ENCODE peak calls at places on chromosomes 2 and 18, in nine cellular contexts. U is PC-9, I is omental fat pad, K is coronary artery, J is GM13976, N is thyroid gland, Q is left lung, G is K562, R is brain microvascular endothelial cell. A is an unnamed sample.

GRCh38 chr2:20961858-20962257 is 82.0 kb downstream of the APOB start:
- DNase-seq in U (no peak), I (no peak), K (peak), J (no peak), N (no peak), Q (no peak), G (no peak), R (no peak), A (no peak)

GRCh38 chr18:50559750-50560680 is at the start of gene MAPK4:
- DNase-seq in U (no peak), I (no peak), K (no peak), J (peak), N (peak), Q (peak), G (peak), R (no peak), A (no peak)

GRCh38 chr2:106085441-106085911 is 108.6 kb downstream of the UXS1 start:
- DNase-seq in U (no peak), I (no peak), K (no peak), J (no peak), N (peak), Q (no peak), G (no peak), R (peak), A (no peak)

GRCh38 chr2:98704499-98705332 is 26.2 kb downstream of the MGAT4A start:
- DNase-seq in U (no peak), I (no peak), K (no peak), J (no peak), N (no peak), Q (no peak), G (no peak), R (no peak), A (no peak)

GRCh38 chr2:107936427-107937359 is 49.6 kb upstream of the SLC5A7 start:
- DNase-seq in U (peak), I (no peak), K (no peak), J (no peak), N (peak), Q (no peak), G (peak), R (no peak), A (no peak)

GRCh38 chr18:77702686-77703085 is 453.0 kb downstream of the GALR1 start:
- DNase-seq in U (peak), I (no peak), K (no peak), J (no peak), N (peak), Q (no peak), G (no peak), R (peak), A (no peak)

GRCh38 chr2:24972315-24972958 is 682 bp upstream of the DNAJC27 start:
- DNase-seq in U (peak), I (no peak), K (peak), J (peak), N (peak), Q (no peak), G (no peak), R (peak), A (no peak)

GRCh38 chr2:175627405-175627804 is 374.7 kb downstream of the LNPK start:
- DNase-seq in U (no peak), I (no peak), K (no peak), J (no peak), N (no peak), Q (no peak), G (no peak), R (no peak), A (no peak)

GRCh38 chr18:75207298-75208054 is 1.5 kb downstream of the PTGR3 start:
- DNase-seq in U (no peak), I (no peak), K (no peak), J (peak), N (peak), Q (no peak), G (no peak), R (no peak), A (no peak)

GRCh38 chr2:199057936-199058335 is 399.8 kb downstream of the SATB2 start:
- DNase-seq in U (no peak), I (no peak), K (no peak), J (no peak), N (no peak), Q (no peak), G (no peak), R (no peak), A (no peak)

GRCh38 chr2:57981369-57981768 is 65.2 kb upstream of the VRK2 start:
- DNase-seq in U (no peak), I (no peak), K (no peak), J (no peak), N (no peak), Q (no peak), G (no peak), R (peak), A (no peak)

GRCh38 chr2:240596491-240596931 is 10.0 kb downstream of the CAPN10 start:
- DNase-seq in U (no peak), I (no peak), K (no peak), J (no peak), N (peak), Q (peak), G (no peak), R (no peak), A (no peak)

GRCh38 chr2:14492920-14493503 is 139.5 kb upstream of the LRATD1 start:
- DNase-seq in U (peak), I (no peak), K (no peak), J (no peak), N (no peak), Q (no peak), G (no peak), R (peak), A (no peak)

GRCh38 chr2:152444448-152444847 is 109.5 kb downstream of the FMNL2 start:
- DNase-seq in U (no peak), I (no peak), K (no peak), J (no peak), N (no peak), Q (no peak), G (no peak), R (no peak), A (no peak)

GRCh38 chr2:163756588-163756987 is 20.8 kb upstream of the FIGN start:
- DNase-seq in U (no peak), I (no peak), K (no peak), J (no peak), N (no peak), Q (no peak), G (no peak), R (no peak), A (no peak)

GRCh38 chr2:159046966-159047365 is 78.5 kb downstream of the TANC1 start:
- DNase-seq in U (no peak), I (no peak), K (no peak), J (no peak), N (peak), Q (no peak), G (no peak), R (peak), A (no peak)

GRCh38 chr2:232482301-232483238 is 5.1 kb downstream of the ECEL1 start:
- DNase-seq in U (no peak), I (no peak), K (no peak), J (no peak), N (no peak), Q (peak), G (no peak), R (no peak), A (no peak)

GRCh38 chr18:10101293-10101701 is 187.5 kb downstream of the VAPA start:
- DNase-seq in U (no peak), I (no peak), K (no peak), J (no peak), N (peak), Q (no peak), G (no peak), R (peak), A (no peak)

GRCh38 chr2:202566286-202566685 is 68.5 kb upstream of the FAM117B start:
- DNase-seq in U (no peak), I (no peak), K (no peak), J (no peak), N (no peak), Q (no peak), G (no peak), R (no peak), A (no peak)

GRCh38 chr2:178452870-178453269 is 1.7 kb downstream of the PJVK start:
- DNase-seq in U (no peak), I (no peak), K (no peak), J (no peak), N (no peak), Q (no peak), G (no peak), R (no peak), A (no peak)

DNA sequence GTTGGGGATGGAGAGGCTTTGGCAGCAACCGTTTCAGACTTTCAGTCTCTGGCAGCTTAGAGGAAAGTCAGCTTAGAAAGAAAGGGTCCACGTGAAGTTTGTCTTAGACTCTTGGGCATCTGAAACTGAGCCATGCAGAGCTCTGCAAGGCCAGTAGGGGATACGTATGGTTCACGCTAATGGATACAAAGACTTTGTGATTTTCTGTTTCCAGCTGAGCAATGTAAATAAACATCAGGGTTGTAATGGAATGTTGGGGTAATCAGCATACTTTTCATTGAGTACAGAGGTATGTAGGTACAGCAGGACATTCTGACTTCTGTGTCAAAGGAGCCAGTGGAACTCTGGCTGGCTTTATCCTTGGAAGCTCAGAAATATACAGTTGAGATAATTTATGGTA is 31.0 kb downstream of the RALB start:
- DNase-seq in U (no peak), I (no peak), K (no peak), J (no peak), N (no peak), Q (no peak), G (no peak), R (no peak), A (no peak)
- TF ChIP-seq CTCF in U (no peak), I (no peak), K (no peak), J (no peak), N (no peak), Q (no peak), G (no peak), R (peak), A (no peak)

GRCh38 chr2:120520929-120521912 is 175.3 kb downstream of the INHBB start:
- DNase-seq in U (peak), I (no peak), K (no peak), J (peak), N (peak), Q (no peak), G (peak), R (peak), A (no peak)
- TF ChIP-seq CTCF in U (peak), I (no peak), K (peak), J (peak), N (peak), Q (peak), G (peak), R (peak), A (peak)

GRCh38 chr18:28523758-28524475 is 347.0 kb upstream of the CDH2 start:
- DNase-seq in U (no peak), I (no peak), K (no peak), J (no peak), N (no peak), Q (no peak), G (no peak), R (no peak), A (no peak)
- TF ChIP-seq CTCF in U (no peak), I (no peak), K (no peak), J (no peak), N (no peak), Q (no peak), G (no peak), R (no peak), A (no peak)

GRCh38 chr18:63506336-63506646 is 29.5 kb downstream of the SERPINB5 start:
- DNase-seq in U (no peak), I (no peak), K (no peak), J (no peak), N (no peak), Q (no peak), G (no peak), R (no peak), A (no peak)
- TF ChIP-seq CTCF in U (peak), I (no peak), K (no peak), J (no peak), N (no peak), Q (no peak), G (no peak), R (no peak), A (no peak)

GRCh38 chr18:3771121-3771971 is 321.4 kb downstream of the TGIF1 start:
- DNase-seq in U (peak), I (peak), K (peak), J (peak), N (peak), Q (peak), G (peak), R (peak), A (peak)

GRCh38 chr18:3777719-3778118 is 327.7 kb downstream of the TGIF1 start:
- DNase-seq in U (no peak), I (no peak), K (no peak), J (no peak), N (no peak), Q (no peak), G (no peak), R (no peak), A (no peak)

GRCh38 chr18:3775996-3776395 is 326.0 kb downstream of the TGIF1 start:
- DNase-seq in U (no peak), I (no peak), K (no peak), J (no peak), N (no peak), Q (no peak), G (no peak), R (no peak), A (no peak)

DNA sequence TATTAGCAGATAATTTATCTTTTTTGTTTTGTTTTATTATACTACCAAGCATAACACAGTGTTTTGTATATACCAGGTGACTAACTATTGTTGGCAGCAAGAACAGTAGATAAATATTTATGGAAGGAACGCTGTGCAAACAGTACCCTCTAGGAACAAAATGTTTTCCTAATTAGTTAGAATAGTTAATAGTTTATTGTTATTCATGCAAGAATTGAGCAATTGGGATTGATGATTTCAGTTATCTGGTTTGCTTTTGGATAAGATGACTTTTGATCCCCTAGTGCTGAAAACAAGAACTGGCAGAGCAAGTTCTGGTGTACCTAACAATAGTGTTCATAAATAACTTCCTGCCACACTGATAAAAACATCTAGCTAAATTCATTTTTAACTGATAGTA is 323.3 kb downstream of the TGIF1 start:
- DNase-seq in U (no peak), I (no peak), K (no peak), J (no peak), N (no peak), Q (no peak), G (no peak), R (no peak), A (no peak)
- TF ChIP-seq CTCF in U (peak), I (no peak), K (no peak), J (no peak), N (no peak), Q (no peak), G (no peak), R (no peak), A (no peak)

GRCh38 chr2:155364766-155365165 is 666.3 kb downstream of the KCNJ3 start:
- DNase-seq in U (no peak), I (no peak), K (no peak), J (no peak), N (no peak), Q (peak), G (no peak), R (no peak), A (no peak)

GRCh38 chr2:155363349-155363888 is 664.9 kb downstream of the KCNJ3 start:
- DNase-seq in U (no peak), I (no peak), K (no peak), J (no peak), N (no peak), Q (no peak), G (peak), R (no peak), A (no peak)

GRCh38 chr2:155372969-155373368 is 674.5 kb downstream of the KCNJ3 start:
- DNase-seq in U (no peak), I (no peak), K (no peak), J (no peak), N (no peak), Q (no peak), G (no peak), R (no peak), A (no peak)

DNA sequence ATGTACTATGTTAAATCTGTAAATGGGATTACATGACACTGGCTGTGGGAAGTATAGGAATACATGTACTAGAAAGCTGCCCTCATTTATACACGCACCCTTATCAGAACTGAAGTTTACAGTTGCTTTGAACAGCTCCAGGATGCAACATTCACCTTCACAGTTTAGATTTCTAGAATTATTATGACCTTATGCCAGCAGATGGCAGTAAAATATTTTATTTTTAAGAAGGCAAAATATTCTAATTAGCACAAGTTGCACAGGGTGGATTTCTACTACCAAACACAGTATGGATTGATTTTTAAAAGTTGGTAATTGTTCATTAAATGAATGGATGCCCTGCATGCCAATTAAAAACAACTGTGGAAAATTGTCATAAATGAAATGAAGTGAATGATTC is 670.4 kb downstream of the KCNJ3 start:
- DNase-seq in U (no peak), I (no peak), K (no peak), J (no peak), N (no peak), Q (no peak), G (no peak), R (no peak), A (no peak)
- TF ChIP-seq CTCF in U (peak), I (no peak), K (no peak), J (peak), N (no peak), Q (no peak), G (no peak), R (no peak), A (peak)

A was measured in right atrium auricular region.